ENCODE peak calls at places on chromosomes 2 and 18, in eight cellular contexts. I, J, P, F, H, U, K and X are unnamed samples.

GRCh38 chr2:5076599-5076998 is 615.6 kb upstream of the SOX11 start:
- DNase-seq in J (no peak), F (peak; percentile 4), H (no peak), P (no peak), U (no peak), I (no peak), K (no peak), X (no peak)

GRCh38 chr18:62486290-62486964 is 36.4 kb upstream of the ZCCHC2 start:
- DNase-seq in P (no peak), H (no peak), K (peak; percentile 77), U (no peak), I (no peak), F (peak; percentile 96), J (peak; percentile 10), X (no peak)

GRCh38 chr2:205889073-205889472 is 196.9 kb downstream of the INO80D start:
- DNase-seq in H (no peak), I (no peak), J (peak; percentile 3), K (no peak), U (no peak), F (peak; percentile 82), P (no peak), X (no peak)

GRCh38 chr2:72113847-72114692 is 33.6 kb downstream of the CYP26B1 start:
- DNase-seq in K (peak; percentile 7), U (no peak), H (no peak), F (no peak), P (no peak), I (no peak), J (no peak), X (no peak)

GRCh38 chr18:79580481-79581171 is 99.0 kb upstream of the CTDP1 start:
- DNase-seq in I (no peak), P (no peak), J (no peak), H (peak; percentile 61), F (no peak), K (no peak), U (no peak), X (peak; percentile 80)

GRCh38 chr2:134122610-134123009 is 131.3 kb upstream of the MGAT5 start:
- DNase-seq in F (no peak), I (no peak), H (no peak), P (no peak), J (no peak), U (peak; percentile 17), K (no peak), X (no peak)

GRCh38 chr2:151408788-151409600 is 708 bp upstream of the RIF1 start:
- DNase-seq in J (no peak), P (no peak), U (no peak), H (no peak), F (no peak), K (no peak), I (no peak), X (no peak)

GRCh38 chr2:26811791-26812454 is 26.1 kb downstream of the CENPA start:
- DNase-seq in H (no peak), J (no peak), F (no peak), P (no peak), I (no peak), U (no peak), K (no peak), X (no peak)

GRCh38 chr2:61426267-61426897 is 44.5 kb downstream of the USP34 start:
- DNase-seq in H (no peak), K (peak; percentile 71), F (peak; percentile 69), P (no peak), U (peak; percentile 26), I (peak; percentile 30), J (peak; percentile 77), X (no peak)
- TF ChIP-seq CTCF in H (peak; percentile 49), K (peak; percentile 86), F (peak; percentile 35), P (peak; percentile 54), U (peak; percentile 63), I (peak; percentile 32), J (peak; percentile 67), X (peak; percentile 41)

GRCh38 chr2:135798762-135799161 is 38.2 kb downstream of the LCT start:
- DNase-seq in P (no peak), F (no peak), K (no peak), J (no peak), I (no peak), U (no peak), H (no peak), X (no peak)

GRCh38 chr2:135799738-135800137 is 37.2 kb downstream of the LCT start:
- DNase-seq in P (no peak), H (no peak), I (no peak), J (no peak), U (no peak), F (no peak), K (no peak), X (no peak)

GRCh38 chr2:135796606-135797005 is 40.4 kb downstream of the LCT start:
- DNase-seq in I (no peak), K (no peak), J (no peak), U (no peak), P (no peak), F (no peak), H (no peak), X (no peak)

GRCh38 chr2:135797497-135798274 is 39.3 kb downstream of the LCT start:
- DNase-seq in J (peak; percentile 75), P (peak; percentile 61), K (peak; percentile 73), F (peak; percentile 81), I (peak; percentile 71), H (peak; percentile 87), U (peak; percentile 51), X (peak; percentile 90)

DNA sequence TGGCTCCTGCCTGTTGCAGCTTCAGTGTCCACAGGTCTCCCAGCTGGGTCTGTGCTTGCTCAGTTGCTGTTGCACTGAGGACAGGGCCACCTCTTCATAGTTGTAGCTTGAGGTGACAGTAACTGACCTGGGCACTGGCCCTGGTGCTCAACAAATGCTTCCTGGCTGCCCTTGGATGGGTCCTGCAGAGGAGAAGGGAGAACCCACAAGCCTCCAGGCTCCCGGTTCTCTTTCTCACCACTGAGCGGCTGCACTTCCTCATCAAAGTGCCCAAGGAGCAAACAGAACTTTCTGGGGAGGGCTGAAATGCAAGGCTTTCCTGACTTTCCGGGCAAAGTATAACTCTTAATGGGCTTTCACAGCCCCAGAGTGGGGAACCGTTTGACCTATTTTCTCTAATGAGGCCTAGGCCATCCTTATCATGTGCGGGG is 38.7 kb downstream of the LCT start:
- DNase-seq in H (no peak), U (no peak), J (no peak), F (no peak), K (no peak), I (no peak), P (no peak), X (peak; percentile 64)
- TF ChIP-seq CTCF in H (no peak), U (no peak), J (no peak), F (no peak), K (no peak), I (no peak), P (no peak), X (no peak)

DNA sequence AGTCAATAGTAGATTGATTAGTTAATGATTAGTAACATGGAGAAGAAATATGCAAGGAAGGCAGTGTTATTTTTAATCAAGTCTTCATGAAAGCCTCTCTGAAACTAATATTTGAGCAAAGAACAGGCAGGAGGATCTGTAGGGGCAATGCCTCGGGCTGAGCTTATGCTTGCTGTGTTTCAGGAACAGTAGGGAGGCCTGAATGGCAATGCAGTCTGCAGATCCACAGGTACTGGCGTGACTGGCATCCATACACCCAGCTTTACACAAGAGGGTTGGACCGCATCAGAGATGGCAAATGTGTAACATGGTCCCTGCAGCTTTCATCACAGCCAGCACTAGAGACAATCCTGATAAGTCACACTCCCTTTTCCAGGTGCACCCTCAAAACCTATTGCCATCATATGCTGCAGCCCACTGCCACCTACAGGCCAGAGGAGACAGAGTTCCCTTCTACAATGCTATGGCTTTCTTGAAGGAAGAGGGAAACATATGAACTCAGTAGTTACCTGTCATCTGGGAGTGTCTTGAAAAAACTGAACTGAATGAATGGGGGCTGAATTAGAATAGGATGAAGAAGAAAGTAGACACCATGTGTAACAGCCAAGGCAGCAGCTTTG is 582.4 kb upstream of the RAB6C start:
- DNase-seq in I (no peak), U (peak; percentile 30), H (no peak), K (no peak), P (no peak), F (peak; percentile 43), J (no peak), X (no peak)
- TF ChIP-seq CTCF in I (peak; percentile 72), U (peak; percentile 79), H (peak; percentile 42), K (peak; percentile 40), P (peak; percentile 33), F (peak; percentile 82), J (peak; percentile 22), X (peak; percentile 55)

GRCh38 chr2:41759880-41760279 is 287.9 kb upstream of the PKDCC start:
- DNase-seq in U (no peak), H (no peak), I (no peak), P (no peak), J (no peak), F (no peak), K (no peak), X (no peak)

GRCh38 chr2:41763091-41763490 is 284.7 kb upstream of the PKDCC start:
- DNase-seq in U (no peak), K (no peak), I (no peak), J (no peak), P (no peak), H (no peak), F (no peak), X (no peak)

GRCh38 chr2:41768301-41768700 is 279.5 kb upstream of the PKDCC start:
- DNase-seq in J (no peak), H (no peak), U (no peak), F (no peak), I (no peak), K (no peak), P (no peak), X (no peak)

GRCh38 chr2:41764919-41765318 is 282.9 kb upstream of the PKDCC start:
- DNase-seq in J (no peak), U (no peak), K (no peak), P (no peak), I (no peak), F (peak; percentile 14), H (no peak), X (no peak)
- TF ChIP-seq CTCF in J (no peak), U (no peak), K (no peak), P (no peak), I (no peak), F (peak; percentile 13), H (peak; percentile 3), X (no peak)

DNA sequence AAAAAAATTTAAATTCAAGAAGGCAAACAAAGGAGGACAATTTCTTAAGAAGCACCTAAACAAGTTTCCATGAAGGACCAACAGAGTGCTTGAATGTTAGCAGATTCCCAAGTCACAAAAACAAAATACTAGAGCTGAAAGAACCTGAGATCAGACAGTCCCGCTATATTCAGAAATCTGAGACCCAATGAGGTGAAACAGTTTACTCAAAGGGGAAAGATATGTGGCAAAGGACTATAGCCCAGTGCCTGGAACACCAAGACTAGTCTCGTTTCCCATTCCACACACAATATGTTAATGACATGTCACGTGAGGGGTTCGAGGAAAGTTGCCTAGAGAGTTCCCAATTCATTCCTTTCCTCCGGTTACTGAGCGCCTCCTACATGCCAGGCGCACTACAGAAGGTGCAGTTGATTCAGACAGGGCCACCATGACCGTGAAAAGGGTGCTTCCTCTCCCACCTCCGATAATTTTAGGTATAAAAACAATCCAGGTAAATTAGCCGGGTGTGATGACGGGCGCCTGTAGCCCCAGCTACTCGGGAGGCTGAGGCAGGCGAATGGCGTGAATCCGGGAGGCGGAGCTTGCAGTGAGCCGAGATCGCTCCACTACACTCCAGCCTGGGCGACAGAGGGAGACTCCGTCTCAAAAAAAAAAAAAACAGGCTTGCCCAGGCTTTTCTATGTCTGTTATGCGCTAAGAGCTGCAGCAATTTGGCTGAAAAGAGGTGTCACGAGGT is 617 bp downstream of the SRBD1 start:
- DNase-seq in F (peak; percentile 73), I (peak; percentile 22), J (peak; percentile 47), K (peak; percentile 72), H (peak; percentile 69), U (peak; percentile 21), P (no peak), X (no peak)
- TF ChIP-seq CTCF in F (peak; percentile 31), I (peak; percentile 14), J (peak; percentile 56), K (peak; percentile 22), H (peak; percentile 39), U (peak; percentile 29), P (peak; percentile 49), X (peak; percentile 60)

GRCh38 chr18:26963292-26963691 is 97.8 kb upstream of the AQP4 start:
- DNase-seq in P (no peak), F (peak; percentile 33), U (no peak), K (no peak), H (no peak), I (no peak), J (no peak), X (no peak)
- TF ChIP-seq CTCF in P (no peak), F (peak; percentile 37), U (no peak), K (no peak), H (peak; percentile 5), I (peak; percentile 24), J (peak; percentile 24), X (peak; percentile 47)